ENCODE peak calls at places on chromosomes 6 and 20, in five cellular contexts. F is cardiac muscle cell, O is left ventricle myocardium inferior, U is heart left ventricle, N is left lung. X is an unnamed sample. For H3K9me3, the result is how much of the 10 kb centered on the place peaks cover.

GRCh38 chr20:25280574-25281535 is 33.0 kb downstream of the PYGB start:
- DNase-seq in F (no peak), O (peak), U (peak), N (peak), X (no peak)

GRCh38 chr6:38065734-38066133 is 246.2 kb downstream of the ZFAND3 start:
- DNase-seq in F (no peak), O (no peak), U (no peak), N (no peak), X (no peak)

GRCh38 chr6:150717419-150717818 is 117.7 kb downstream of the PLEKHG1 start:
- DNase-seq in F (no peak), O (no peak), U (no peak), N (no peak), X (no peak)

GRCh38 chr20:63394069-63394468 is 32.9 kb upstream of the CHRNA4 start:
- DNase-seq in F (peak), O (no peak), U (no peak), N (peak), X (peak)

GRCh38 chr20:62957136-62958117 is 4.9 kb downstream of the SLC17A9 start:
- DNase-seq in F (no peak), O (no peak), U (no peak), N (no peak), X (no peak)

GRCh38 chr6:98824163-98824906 is 10.0 kb upstream of the POU3F2 start:
- DNase-seq in F (no peak), O (no peak), U (no peak), N (peak), X (no peak)

GRCh38 chr20:5642155-5642981 is 107.8 kb upstream of the SHLD1 start:
- DNase-seq in F (peak), O (peak), U (peak), N (no peak), X (peak)

GRCh38 chr20:32456869-32457421 is 98.8 kb downstream of the ASXL1 start:
- DNase-seq in F (peak), O (no peak), U (peak), N (peak), X (peak)

GRCh38 chr6:1770435-1770843 is 160.7 kb downstream of the FOXC1 start:
- DNase-seq in F (no peak), O (no peak), U (no peak), N (no peak), X (no peak)

GRCh38 chr6:6008648-6009421 is 2.1 kb upstream of the NRN1 start:
- DNase-seq in F (peak), O (peak), U (peak), N (peak), X (peak)

GRCh38 chr20:38896009-38896594 is 30.1 kb upstream of the FAM83D start:
- DNase-seq in F (no peak), O (no peak), U (no peak), N (no peak), X (no peak)

GRCh38 chr6:108561742-108562502 is 1.2 kb downstream of the FOXO3 start:
- DNase-seq in F (no peak), O (peak), U (peak), N (peak), X (peak)

GRCh38 chr6:37168809-37169457 is 1.0 kb upstream of the PIM1 start:
- DNase-seq in F (no peak), O (no peak), U (no peak), N (no peak), X (no peak)

GRCh38 chr20:38649275-38649891 is 47.8 kb downstream of the ARHGAP40 start:
- DNase-seq in F (peak), O (no peak), U (no peak), N (no peak), X (no peak)

GRCh38 chr6:27757307-27757706 is 154.9 kb downstream of the OR2B2 start:
- DNase-seq in F (peak), O (no peak), U (peak), N (peak), X (no peak)

GRCh38 chr6:25107218-25107617 is 171.5 kb upstream of the RIPOR2 start:
- DNase-seq in F (no peak), O (no peak), U (no peak), N (no peak), X (no peak)

GRCh38 chr20:5908981-5909380 is 41.4 kb downstream of the TRMT6 start:
- DNase-seq in F (peak), O (no peak), U (no peak), N (no peak), X (no peak)

GRCh38 chr20:1632228-1632577 is 12.4 kb upstream of the SIRPB1 start:
- DNase-seq in F (no peak), O (no peak), U (no peak), N (no peak), X (no peak)
- H3K4me3 ChIP-seq in F (no peak), O (no peak), U (no peak), N (no peak), X (no peak)

GRCh38 chr20:17872920-17873319 is 95.7 kb downstream of the SNX5 start:
- DNase-seq in F (no peak), O (no peak), U (no peak), N (no peak), X (no peak)
- H3K9me3 ChIP-seq in F (under half), O (under half), U (under half), N (under half), X (under half)

DNA sequence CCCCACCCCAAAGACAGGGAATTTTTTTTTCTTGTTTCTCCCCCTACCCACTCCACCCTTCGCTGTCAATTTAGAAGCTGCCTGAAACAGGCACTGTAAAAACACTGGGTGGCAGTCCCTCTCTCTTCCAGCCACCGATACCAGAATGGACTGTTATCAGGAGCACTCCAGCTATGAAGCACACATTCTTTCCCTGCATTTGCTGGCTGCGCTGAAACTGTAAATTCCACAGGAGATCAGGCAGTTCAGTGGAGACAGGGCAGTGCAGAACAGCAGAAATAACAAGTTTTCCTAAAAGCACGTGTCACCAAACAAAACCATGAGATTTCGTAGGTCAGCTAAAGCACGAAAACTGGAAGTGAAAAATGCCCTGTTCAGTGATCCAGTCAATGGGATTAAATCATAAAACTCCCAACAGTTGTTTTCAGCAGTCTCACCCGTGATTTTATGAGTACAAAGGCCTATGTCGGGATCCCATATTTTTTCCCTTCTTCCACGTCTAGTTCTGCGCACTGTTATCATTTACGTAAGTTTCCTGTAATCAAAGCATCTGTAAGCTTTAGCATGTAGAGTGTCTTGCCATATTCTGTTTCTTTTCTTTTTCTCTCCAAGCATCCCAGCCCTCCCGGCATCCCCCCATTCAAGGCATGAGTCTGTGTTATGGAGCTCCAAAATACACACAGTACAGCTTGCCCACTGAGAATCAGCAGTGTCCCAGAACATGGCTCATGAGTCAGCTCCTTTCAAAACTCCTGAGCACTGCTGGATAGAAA is 359.9 kb upstream of the EPHA7 start:
- DNase-seq in F (peak), O (peak), U (peak), N (no peak), X (peak)
- TF ChIP-seq CTCF in F (peak), O (peak), U (peak), N (no peak), X (no peak)

DNA sequence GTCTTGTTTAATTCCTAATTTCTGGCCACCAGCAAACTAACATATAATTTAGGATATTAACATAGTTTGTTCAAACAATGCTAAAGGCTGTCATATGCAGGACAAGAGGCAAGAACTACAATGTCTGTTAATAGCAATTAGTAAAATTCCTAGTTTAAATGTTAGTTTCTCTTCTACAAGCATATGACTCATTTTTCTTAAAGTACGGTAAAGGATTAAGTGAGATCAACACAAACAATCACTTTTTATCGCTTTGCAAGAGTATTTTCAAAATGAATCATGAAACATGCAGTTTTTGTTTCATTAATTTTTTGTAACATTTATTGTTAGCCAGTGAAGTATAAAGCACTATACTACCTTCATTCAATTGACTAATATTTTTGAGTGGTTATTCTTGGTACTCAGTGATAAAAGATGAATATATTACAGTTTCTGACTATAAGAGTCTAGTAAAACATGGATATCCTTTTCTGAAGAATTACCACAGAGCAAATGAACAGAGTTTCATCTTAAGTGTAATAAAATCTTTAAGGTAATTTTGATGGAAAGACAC is 138.6 kb downstream of the AHI1 start:
- DNase-seq in F (peak), O (no peak), U (no peak), N (no peak), X (no peak)
- H3K4me3 ChIP-seq in F (no peak), O (no peak), U (no peak), N (no peak), X (no peak)

GRCh38 chr6:3086282-3086946 is 18.1 kb downstream of the RIPK1 start:
- DNase-seq in F (no peak), O (no peak), U (no peak), N (no peak), X (no peak)

GRCh38 chr6:3085074-3085473 is 16.8 kb downstream of the RIPK1 start:
- DNase-seq in F (peak), O (no peak), U (no peak), N (no peak), X (no peak)

GRCh38 chr6:3088853-3089445 is 20.7 kb downstream of the RIPK1 start:
- DNase-seq in F (no peak), O (no peak), U (no peak), N (no peak), X (no peak)

GRCh38 chr6:3090013-3090412 is 21.7 kb downstream of the RIPK1 start:
- DNase-seq in F (no peak), O (no peak), U (no peak), N (no peak), X (no peak)

GRCh38 chr6:3088446-3088845 is 20.2 kb downstream of the RIPK1 start:
- DNase-seq in F (peak), O (no peak), U (no peak), N (no peak), X (no peak)
- H3K9me3 ChIP-seq in F (under half), O (under half), U (under half), N (under half), X (under half)

GRCh38 chr20:45041464-45042337 is 59.2 kb downstream of the KCNS1 start:
- DNase-seq in F (peak), O (no peak), U (no peak), N (no peak), X (no peak)

GRCh38 chr20:45039470-45039811 is 61.5 kb downstream of the KCNS1 start:
- DNase-seq in F (peak), O (no peak), U (no peak), N (no peak), X (no peak)

GRCh38 chr20:45044601-45045000 is 56.3 kb downstream of the KCNS1 start:
- DNase-seq in F (no peak), O (no peak), U (no peak), N (no peak), X (no peak)

GRCh38 chr20:45044084-45044573 is 56.8 kb downstream of the KCNS1 start:
- DNase-seq in F (peak), O (no peak), U (no peak), N (no peak), X (peak)

GRCh38 chr20:45042978-45043377 is 57.9 kb downstream of the KCNS1 start:
- DNase-seq in F (no peak), O (no peak), U (no peak), N (no peak), X (no peak)
- TF ChIP-seq CTCF in F (no peak), O (no peak), U (no peak), N (no peak), X (no peak)

GRCh38 chr6:121809211-121809610 is 373.8 kb downstream of the GJA1 start:
- DNase-seq in F (peak), O (no peak), U (no peak), N (no peak), X (no peak)

GRCh38 chr6:121810346-121811032 is 375.0 kb downstream of the GJA1 start:
- DNase-seq in F (no peak), O (no peak), U (no peak), N (no peak), X (no peak)

GRCh38 chr6:121816361-121816760 is 380.9 kb downstream of the GJA1 start:
- DNase-seq in F (peak), O (no peak), U (no peak), N (no peak), X (no peak)

GRCh38 chr6:121806116-121806515 is 370.7 kb downstream of the GJA1 start:
- DNase-seq in F (no peak), O (no peak), U (no peak), N (no peak), X (no peak)

DNA sequence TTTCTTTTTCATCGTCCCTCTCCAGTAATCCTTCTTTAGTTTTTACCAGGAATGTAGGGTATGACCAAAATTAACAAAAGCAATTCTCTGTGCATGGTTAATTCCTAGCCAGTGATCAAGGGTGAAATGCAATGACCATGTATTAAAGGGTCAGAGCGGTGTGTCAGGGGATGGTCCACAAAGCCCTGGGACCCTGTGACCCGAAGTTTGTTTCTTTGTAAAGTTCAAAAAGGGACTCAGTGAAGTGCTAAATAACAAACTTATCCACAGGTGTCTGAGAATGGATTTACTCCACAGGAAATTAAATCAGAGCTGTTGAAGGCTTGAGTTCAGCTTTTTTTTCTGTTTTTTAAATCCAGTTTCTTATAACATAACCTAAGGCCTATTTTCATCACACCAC is 375.7 kb downstream of the GJA1 start:
- DNase-seq in F (no peak), O (no peak), U (no peak), N (no peak), X (no peak)
- H3K4me3 ChIP-seq in F (no peak), O (no peak), U (no peak), N (no peak), X (no peak)

DNA sequence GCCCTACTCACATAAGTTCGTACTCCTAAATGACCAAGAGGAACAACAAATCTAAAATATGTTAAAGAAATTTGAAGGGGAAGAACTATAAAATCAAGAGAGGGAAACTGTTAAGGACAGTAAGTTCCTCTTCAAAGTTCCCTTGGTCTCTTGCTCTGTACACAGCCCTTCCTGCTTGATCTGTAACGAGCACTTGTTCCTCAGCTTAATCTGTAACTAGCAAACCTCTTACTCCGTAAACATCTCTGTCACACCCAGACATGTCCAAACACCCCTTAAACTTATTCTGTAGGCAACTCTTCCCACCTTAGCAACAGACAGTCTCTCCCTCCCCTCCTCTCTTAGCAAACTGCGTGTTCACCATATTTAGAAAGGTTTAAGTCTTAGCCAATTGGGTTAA is 29.9 kb downstream of the PLN start:
- DNase-seq in F (no peak), O (no peak), U (no peak), N (no peak), X (no peak)
- H3K9me3 ChIP-seq in F (under half), O (half or more), U (under half), N (under half), X (under half)

X was measured in pancreas.